ENCODE peak calls at places on chromosomes 7 and 10, in ten cellular contexts. One of them, this sample, is unnamed. For H3K27me3, the result is how much of the 10 kb centered on the place peaks cover.

GRCh38 chr7:113099284-113099919 is 12.8 kb upstream of the GPR85 start:
- DNase-seq in hepatocyte: no peak
- DNase-seq in PC-3: peak
- DNase-seq in fibroblast of lung: no peak
- DNase-seq in ovary: no peak
- DNase-seq in adrenal gland: no peak
- DNase-seq in H9: peak
- DNase-seq in brain microvascular endothelial cell: no peak
- DNase-seq in dorsolateral prefrontal cortex: no peak
- DNase-seq in cardiac muscle cell: no peak
- DNase-seq in this sample: no peak

GRCh38 chr7:151631968-151632749 is 112.5 kb upstream of the RHEB start:
- DNase-seq in hepatocyte: peak
- DNase-seq in PC-3: peak
- DNase-seq in fibroblast of lung: peak
- DNase-seq in ovary: peak
- DNase-seq in adrenal gland: peak
- DNase-seq in H9: peak
- DNase-seq in brain microvascular endothelial cell: peak
- DNase-seq in dorsolateral prefrontal cortex: peak
- DNase-seq in cardiac muscle cell: peak
- DNase-seq in this sample: peak

GRCh38 chr7:123096434-123096833 is 100.9 kb upstream of the TAS2R16 start:
- DNase-seq in hepatocyte: no peak
- DNase-seq in PC-3: no peak
- DNase-seq in fibroblast of lung: no peak
- DNase-seq in ovary: no peak
- DNase-seq in adrenal gland: no peak
- DNase-seq in H9: no peak
- DNase-seq in brain microvascular endothelial cell: no peak
- DNase-seq in dorsolateral prefrontal cortex: no peak
- DNase-seq in cardiac muscle cell: no peak
- DNase-seq in this sample: no peak

GRCh38 chr7:93043393-93043985 is 74.3 kb downstream of the SAMD9 start:
- DNase-seq in hepatocyte: peak
- DNase-seq in PC-3: no peak
- DNase-seq in fibroblast of lung: peak
- DNase-seq in ovary: no peak
- DNase-seq in adrenal gland: no peak
- DNase-seq in H9: peak
- DNase-seq in brain microvascular endothelial cell: peak
- DNase-seq in dorsolateral prefrontal cortex: no peak
- DNase-seq in cardiac muscle cell: no peak
- DNase-seq in this sample: peak

GRCh38 chr10:28179490-28180099 is 123.3 kb downstream of the MPP7 start:
- DNase-seq in hepatocyte: peak
- DNase-seq in PC-3: peak
- DNase-seq in fibroblast of lung: peak
- DNase-seq in ovary: no peak
- DNase-seq in adrenal gland: peak
- DNase-seq in H9: no peak
- DNase-seq in brain microvascular endothelial cell: peak
- DNase-seq in dorsolateral prefrontal cortex: no peak
- DNase-seq in cardiac muscle cell: peak
- DNase-seq in this sample: no peak

GRCh38 chr10:103100620-103101019 is 92.5 kb downstream of the NT5C2 start:
- DNase-seq in hepatocyte: no peak
- DNase-seq in PC-3: no peak
- DNase-seq in fibroblast of lung: no peak
- DNase-seq in ovary: no peak
- DNase-seq in adrenal gland: no peak
- DNase-seq in H9: no peak
- DNase-seq in brain microvascular endothelial cell: no peak
- DNase-seq in dorsolateral prefrontal cortex: no peak
- DNase-seq in cardiac muscle cell: no peak
- DNase-seq in this sample: no peak

GRCh38 chr10:28120043-28120749 is 121.3 kb upstream of the ODAD2 start:
- DNase-seq in hepatocyte: no peak
- DNase-seq in PC-3: peak
- DNase-seq in fibroblast of lung: peak
- DNase-seq in ovary: peak
- DNase-seq in adrenal gland: peak
- DNase-seq in H9: no peak
- DNase-seq in brain microvascular endothelial cell: no peak
- DNase-seq in dorsolateral prefrontal cortex: no peak
- DNase-seq in cardiac muscle cell: no peak
- DNase-seq in this sample: no peak

GRCh38 chr7:83439021-83439420 is 209.9 kb downstream of the SEMA3E start:
- DNase-seq in hepatocyte: no peak
- DNase-seq in PC-3: no peak
- DNase-seq in fibroblast of lung: no peak
- DNase-seq in ovary: no peak
- DNase-seq in adrenal gland: no peak
- DNase-seq in H9: no peak
- DNase-seq in brain microvascular endothelial cell: no peak
- DNase-seq in dorsolateral prefrontal cortex: no peak
- DNase-seq in cardiac muscle cell: no peak
- DNase-seq in this sample: no peak

GRCh38 chr7:73560035-73560835 is 2.7 kb upstream of the BCL7B start:
- DNase-seq in hepatocyte: peak
- DNase-seq in PC-3: peak
- DNase-seq in fibroblast of lung: peak
- DNase-seq in ovary: no peak
- DNase-seq in adrenal gland: peak
- DNase-seq in H9: no peak
- DNase-seq in brain microvascular endothelial cell: peak
- DNase-seq in dorsolateral prefrontal cortex: no peak
- DNase-seq in cardiac muscle cell: no peak
- DNase-seq in this sample: no peak

GRCh38 chr10:14617125-14617524 is 157.6 kb downstream of the FAM107B start:
- DNase-seq in hepatocyte: no peak
- DNase-seq in PC-3: no peak
- DNase-seq in fibroblast of lung: no peak
- DNase-seq in ovary: no peak
- DNase-seq in adrenal gland: no peak
- DNase-seq in H9: no peak
- DNase-seq in brain microvascular endothelial cell: no peak
- DNase-seq in dorsolateral prefrontal cortex: no peak
- DNase-seq in cardiac muscle cell: no peak
- DNase-seq in this sample: no peak

GRCh38 chr10:99674762-99675161 is 15.5 kb downstream of the ENTPD7 start:
- DNase-seq in hepatocyte: no peak
- DNase-seq in PC-3: no peak
- DNase-seq in fibroblast of lung: no peak
- DNase-seq in ovary: no peak
- DNase-seq in adrenal gland: no peak
- DNase-seq in H9: no peak
- DNase-seq in brain microvascular endothelial cell: no peak
- DNase-seq in dorsolateral prefrontal cortex: no peak
- DNase-seq in cardiac muscle cell: no peak
- DNase-seq in this sample: no peak

GRCh38 chr7:101939136-101939695 is 121.8 kb downstream of the CUX1 start:
- DNase-seq in hepatocyte: no peak
- DNase-seq in PC-3: no peak
- DNase-seq in fibroblast of lung: no peak
- DNase-seq in ovary: no peak
- DNase-seq in adrenal gland: no peak
- DNase-seq in H9: no peak
- DNase-seq in brain microvascular endothelial cell: no peak
- DNase-seq in dorsolateral prefrontal cortex: no peak
- DNase-seq in cardiac muscle cell: no peak
- DNase-seq in this sample: no peak

GRCh38 chr7:17699696-17700095 is 240.6 kb downstream of the SNX13 start:
- DNase-seq in hepatocyte: no peak
- DNase-seq in PC-3: no peak
- DNase-seq in fibroblast of lung: no peak
- DNase-seq in ovary: no peak
- DNase-seq in adrenal gland: no peak
- DNase-seq in H9: no peak
- DNase-seq in brain microvascular endothelial cell: no peak
- DNase-seq in dorsolateral prefrontal cortex: no peak
- DNase-seq in cardiac muscle cell: no peak
- DNase-seq in this sample: no peak

GRCh38 chr7:110071219-110071618 is 1019.7 kb upstream of the LRRN3 start:
- DNase-seq in hepatocyte: no peak
- DNase-seq in PC-3: no peak
- DNase-seq in fibroblast of lung: no peak
- DNase-seq in ovary: no peak
- DNase-seq in adrenal gland: no peak
- DNase-seq in H9: no peak
- DNase-seq in brain microvascular endothelial cell: no peak
- DNase-seq in dorsolateral prefrontal cortex: no peak
- DNase-seq in cardiac muscle cell: no peak
- DNase-seq in this sample: no peak

GRCh38 chr10:114375082-114375481 is 29.2 kb downstream of the AFAP1L2 start:
- DNase-seq in hepatocyte: no peak
- DNase-seq in PC-3: peak
- DNase-seq in fibroblast of lung: peak
- DNase-seq in ovary: no peak
- DNase-seq in adrenal gland: no peak
- DNase-seq in H9: no peak
- DNase-seq in brain microvascular endothelial cell: peak
- DNase-seq in dorsolateral prefrontal cortex: no peak
- DNase-seq in cardiac muscle cell: no peak
- DNase-seq in this sample: no peak

GRCh38 chr7:94656925-94657731 is 1.2 kb upstream of the SGCE start:
- DNase-seq in hepatocyte: peak
- DNase-seq in PC-3: peak
- DNase-seq in fibroblast of lung: peak
- DNase-seq in ovary: peak
- DNase-seq in adrenal gland: no peak
- DNase-seq in H9: peak
- DNase-seq in brain microvascular endothelial cell: peak
- DNase-seq in dorsolateral prefrontal cortex: peak
- DNase-seq in cardiac muscle cell: peak
- DNase-seq in this sample: no peak

GRCh38 chr7:97865104-97865503 is 7.1 kb downstream of the ASNS start:
- DNase-seq in hepatocyte: no peak
- DNase-seq in PC-3: no peak
- DNase-seq in fibroblast of lung: no peak
- DNase-seq in ovary: no peak
- DNase-seq in adrenal gland: no peak
- DNase-seq in H9: no peak
- DNase-seq in brain microvascular endothelial cell: no peak
- DNase-seq in dorsolateral prefrontal cortex: no peak
- DNase-seq in cardiac muscle cell: no peak
- DNase-seq in this sample: no peak
- TF ChIP-seq CTCF in hepatocyte: no peak
- TF ChIP-seq CTCF in PC-3: no peak
- TF ChIP-seq CTCF in fibroblast of lung: no peak
- TF ChIP-seq CTCF in ovary: no peak
- TF ChIP-seq CTCF in adrenal gland: no peak
- TF ChIP-seq CTCF in H9: no peak
- TF ChIP-seq CTCF in brain microvascular endothelial cell: no peak
- TF ChIP-seq CTCF in dorsolateral prefrontal cortex: no peak
- TF ChIP-seq CTCF in cardiac muscle cell: no peak
- TF ChIP-seq CTCF in this sample: no peak

GRCh38 chr10:3749011-3749410 is 36.0 kb downstream of the KLF6 start:
- DNase-seq in hepatocyte: no peak
- DNase-seq in PC-3: no peak
- DNase-seq in fibroblast of lung: no peak
- DNase-seq in ovary: no peak
- DNase-seq in adrenal gland: no peak
- DNase-seq in H9: no peak
- DNase-seq in brain microvascular endothelial cell: no peak
- DNase-seq in dorsolateral prefrontal cortex: no peak
- DNase-seq in cardiac muscle cell: no peak
- DNase-seq in this sample: no peak
- H3K27ac ChIP-seq in hepatocyte: peak
- H3K27ac ChIP-seq in PC-3: no peak
- H3K27ac ChIP-seq in fibroblast of lung: no peak
- H3K27ac ChIP-seq in ovary: no peak
- H3K27ac ChIP-seq in adrenal gland: peak
- H3K27ac ChIP-seq in H9: no peak
- H3K27ac ChIP-seq in brain microvascular endothelial cell: no peak
- H3K27ac ChIP-seq in dorsolateral prefrontal cortex: no peak
- H3K27ac ChIP-seq in cardiac muscle cell: no peak
- H3K27ac ChIP-seq in this sample: peak

DNA sequence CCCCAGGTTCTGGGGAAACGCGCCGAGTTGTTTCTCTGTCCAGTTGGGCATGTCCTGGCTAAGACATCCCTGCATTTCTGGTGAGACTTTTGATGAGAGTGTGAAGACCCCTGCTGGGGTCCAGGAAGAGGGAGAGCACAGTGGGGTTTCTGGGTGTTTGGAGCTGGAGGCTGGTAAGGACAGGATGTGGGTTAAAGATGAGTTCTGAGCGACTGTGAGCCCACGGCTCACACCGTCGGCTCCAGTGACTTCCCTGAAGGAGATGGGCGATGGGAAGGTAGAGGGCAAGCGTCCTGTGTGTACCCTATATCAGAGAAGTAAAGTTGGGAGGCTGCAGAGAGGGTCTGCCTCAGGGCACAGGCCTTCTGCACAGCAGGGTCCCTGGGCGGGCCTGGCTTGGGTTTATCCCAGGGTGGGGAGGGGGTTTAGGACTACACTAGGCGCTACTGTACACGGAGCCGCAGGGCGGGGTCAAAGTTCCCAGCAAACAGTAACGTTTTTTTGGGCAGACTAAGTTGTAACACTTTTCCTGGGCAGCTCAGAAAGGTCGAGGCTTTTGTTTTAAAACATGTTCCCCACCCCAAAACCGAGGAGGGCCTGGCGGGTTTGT is 3.6 kb downstream of the EMX2 start:
- DNase-seq in hepatocyte: no peak
- DNase-seq in PC-3: no peak
- DNase-seq in fibroblast of lung: no peak
- DNase-seq in ovary: no peak
- DNase-seq in adrenal gland: no peak
- DNase-seq in H9: no peak
- DNase-seq in brain microvascular endothelial cell: no peak
- DNase-seq in dorsolateral prefrontal cortex: no peak
- DNase-seq in cardiac muscle cell: no peak
- DNase-seq in this sample: no peak
- H3K27me3 ChIP-seq in hepatocyte: half or more
- H3K27me3 ChIP-seq in PC-3: half or more
- H3K27me3 ChIP-seq in fibroblast of lung: half or more
- H3K27me3 ChIP-seq in ovary: under half
- H3K27me3 ChIP-seq in adrenal gland: half or more
- H3K27me3 ChIP-seq in H9: half or more
- H3K27me3 ChIP-seq in brain microvascular endothelial cell: half or more
- H3K27me3 ChIP-seq in dorsolateral prefrontal cortex: half or more
- H3K27me3 ChIP-seq in cardiac muscle cell: half or more
- H3K27me3 ChIP-seq in this sample: under half

DNA sequence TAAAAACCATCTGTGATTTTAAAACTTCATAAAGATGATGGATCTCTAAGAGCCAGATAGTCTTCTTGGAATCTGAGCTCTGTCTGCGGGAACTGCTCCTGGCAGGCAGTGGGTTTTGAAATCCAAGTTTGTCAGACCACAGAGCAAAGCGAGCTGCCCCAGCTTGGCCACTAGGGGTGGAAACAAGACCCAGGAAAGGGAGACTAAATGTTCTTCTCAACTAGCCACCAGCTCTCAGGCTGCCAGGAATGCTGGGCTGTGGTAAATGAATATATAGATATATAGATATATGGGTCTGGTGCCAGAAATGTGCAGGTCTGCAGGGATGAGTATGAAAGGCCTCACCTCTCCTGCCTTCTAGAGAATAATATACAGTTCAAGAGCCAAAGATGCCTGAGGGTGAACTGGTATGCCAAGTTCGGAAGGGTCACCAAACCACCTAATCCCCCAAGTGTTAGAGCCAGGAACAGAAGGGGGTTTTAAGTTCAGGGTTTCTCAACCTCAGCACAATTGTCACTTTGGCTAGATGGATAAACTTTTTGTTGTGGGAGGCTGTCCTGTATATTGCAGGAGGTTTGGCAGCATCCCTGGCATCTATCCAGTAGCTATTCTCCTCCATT is 208.7 kb downstream of the KCNMA1 start:
- DNase-seq in hepatocyte: peak
- DNase-seq in PC-3: peak
- DNase-seq in fibroblast of lung: peak
- DNase-seq in ovary: peak
- DNase-seq in adrenal gland: peak
- DNase-seq in H9: peak
- DNase-seq in brain microvascular endothelial cell: peak
- DNase-seq in dorsolateral prefrontal cortex: no peak
- DNase-seq in cardiac muscle cell: peak
- DNase-seq in this sample: no peak
- TF ChIP-seq CTCF in hepatocyte: peak
- TF ChIP-seq CTCF in PC-3: peak
- TF ChIP-seq CTCF in fibroblast of lung: peak
- TF ChIP-seq CTCF in ovary: no peak
- TF ChIP-seq CTCF in adrenal gland: no peak
- TF ChIP-seq CTCF in H9: peak
- TF ChIP-seq CTCF in brain microvascular endothelial cell: peak
- TF ChIP-seq CTCF in dorsolateral prefrontal cortex: no peak
- TF ChIP-seq CTCF in cardiac muscle cell: peak
- TF ChIP-seq CTCF in this sample: peak

This sample was measured in upper lobe of left lung.